ENCODE peak calls at places on chromosomes 6 and 20, in eight cellular contexts. C, Q, G, V, Y, D, K and P are unnamed samples.

GRCh38 chr6:3885262-3886036 is 36.3 kb downstream of the FAM50B start:
- DNase-seq in Y (no peak), C (peak; percentile 33), G (no peak), V (no peak), K (peak; percentile 26), Q (no peak), D (no peak), P (no peak)

GRCh38 chr6:110456694-110457093 is 19.7 kb downstream of the SLC22A16 start:
- DNase-seq in G (no peak), C (no peak), V (no peak), Q (no peak), Y (no peak), K (peak; percentile 9), D (no peak), P (no peak)

GRCh38 chr6:14706378-14706929 is 539.4 kb upstream of the JARID2 start:
- DNase-seq in V (no peak), G (peak; percentile 98), K (peak; percentile 99), Y (peak; percentile 57), Q (peak; percentile 38), D (no peak), C (no peak), P (no peak)

GRCh38 chr6:157944983-157945931 is 36.4 kb upstream of the SYNJ2 start:
- DNase-seq in K (no peak), Y (no peak), C (no peak), G (no peak), D (no peak), V (no peak), Q (no peak), P (no peak)

GRCh38 chr6:27592481-27593199 is 119.7 kb upstream of the ZNF184 start:
- DNase-seq in Y (no peak), K (peak; percentile 86), G (peak; percentile 91), Q (peak; percentile 17), D (no peak), V (no peak), C (peak; percentile 40), P (peak; percentile 89)

GRCh38 chr6:11251553-11252358 is 19.3 kb upstream of the NEDD9 start:
- DNase-seq in Y (peak; percentile 56), G (peak; percentile 68), C (no peak), Q (peak; percentile 86), K (peak; percentile 69), V (no peak), D (peak; percentile 13), P (no peak)

GRCh38 chr6:131251593-131252204 is 116.4 kb downstream of the AKAP7 start:
- DNase-seq in G (no peak), Q (no peak), V (no peak), K (no peak), C (peak; percentile 23), D (no peak), Y (no peak), P (no peak)

GRCh38 chr20:47181056-47181862 is 175.2 kb downstream of the ZMYND8 start:
- DNase-seq in Y (no peak), Q (no peak), C (no peak), K (peak; percentile 83), D (no peak), G (peak; percentile 86), V (no peak), P (no peak)

GRCh38 chr6:142846883-142847287 is 98.1 kb downstream of the HIVEP2 start:
- DNase-seq in V (no peak), C (no peak), D (no peak), K (peak; percentile 96), Y (no peak), Q (no peak), G (peak; percentile 98), P (no peak)

GRCh38 chr6:127637830-127638229 is 60.9 kb downstream of the C6orf58 start:
- DNase-seq in Y (no peak), Q (no peak), G (no peak), C (no peak), K (no peak), V (no peak), D (no peak), P (no peak)

GRCh38 chr6:36928547-36928918 is 26.0 kb upstream of the PI16 start:
- DNase-seq in G (no peak), Y (no peak), K (no peak), D (no peak), V (no peak), Q (no peak), C (no peak), P (no peak)

GRCh38 chr6:4820704-4821276 is 44.6 kb downstream of the CDYL start:
- DNase-seq in G (peak; percentile 71), V (no peak), C (no peak), K (peak; percentile 68), Q (no peak), Y (no peak), D (no peak), P (no peak)

GRCh38 chr6:3368701-3369100 is 88.1 kb downstream of the SLC22A23 start:
- DNase-seq in D (no peak), Y (no peak), K (no peak), V (no peak), C (no peak), G (no peak), Q (no peak), P (no peak)

GRCh38 chr6:36493859-36494258 is 51.1 kb downstream of the KCTD20 start:
- DNase-seq in G (no peak), K (no peak), Q (no peak), Y (no peak), V (no peak), C (no peak), D (no peak), P (no peak)

GRCh38 chr20:64222851-64223525 is 32.6 kb upstream of the PCMTD2 start:
- DNase-seq in K (no peak), V (peak; percentile 39), Y (no peak), C (no peak), Q (no peak), G (no peak), D (no peak), P (no peak)

GRCh38 chr6:20800653-20801052 is 266.4 kb downstream of the CDKAL1 start:
- DNase-seq in K (no peak), V (no peak), Y (no peak), G (no peak), D (no peak), C (no peak), Q (no peak), P (no peak)

GRCh38 chr6:127949251-127949650 is 48.4 kb upstream of the THEMIS start:
- DNase-seq in C (no peak), D (no peak), V (no peak), Y (no peak), G (no peak), K (no peak), Q (no peak), P (no peak)

GRCh38 chr20:41307021-41307420 is 10.5 kb downstream of the ZHX3 start:
- DNase-seq in V (no peak), C (no peak), G (no peak), Q (no peak), K (no peak), Y (no peak), D (no peak), P (no peak)

GRCh38 chr20:58403272-58403671 is 14.2 kb downstream of the VAPB start:
- DNase-seq in Q (no peak), C (no peak), Y (no peak), K (no peak), V (no peak), G (no peak), D (no peak), P (no peak)

GRCh38 chr20:1330075-1330830 is 1.3 kb upstream of the SDCBP2 start:
- DNase-seq in Y (no peak), Q (peak; percentile 69), G (no peak), D (no peak), C (no peak), V (peak; percentile 86), K (no peak), P (peak; percentile 63)

GRCh38 chr6:123089223-123089622 is 93.2 kb downstream of the CLVS2 start:
- DNase-seq in G (no peak), K (no peak), V (no peak), D (no peak), Y (no peak), C (no peak), Q (no peak), P (no peak)

GRCh38 chr6:157519255-157520116 is 138.5 kb downstream of the ZDHHC14 start:
- DNase-seq in Y (no peak), C (no peak), K (no peak), D (no peak), V (no peak), Q (no peak), G (no peak), P (no peak)

GRCh38 chr6:31575952-31576684 is 753 bp downstream of the TNF start:
- DNase-seq in Q (no peak), C (no peak), K (no peak), Y (no peak), D (no peak), G (no peak), V (no peak), P (no peak)

GRCh38 chr6:29956518-29956917 is 14.2 kb downstream of the HLA-A start:
- DNase-seq in D (no peak), Q (no peak), G (no peak), C (no peak), V (no peak), Y (no peak), K (no peak), P (no peak)

GRCh38 chr6:170026272-170027110 is 264.4 kb downstream of the DLL1 start:
- DNase-seq in D (no peak), V (peak; percentile 94), Q (no peak), C (no peak), G (no peak), Y (no peak), K (no peak), P (no peak)

GRCh38 chr20:38674178-38675133 is 49.8 kb upstream of the SLC32A1 start:
- DNase-seq in K (peak; percentile 63), Q (peak; percentile 84), D (peak; percentile 76), G (peak; percentile 30), C (peak; percentile 87), Y (peak; percentile 75), V (peak; percentile 35), P (no peak)

GRCh38 chr6:169212436-169212835 is 41.2 kb downstream of the THBS2 start:
- DNase-seq in D (no peak), K (no peak), Q (no peak), C (no peak), G (no peak), Y (no peak), V (no peak), P (no peak)

GRCh38 chr20:17889226-17889625 is 79.4 kb downstream of the SNX5 start:
- DNase-seq in G (peak; percentile 53), C (no peak), V (no peak), Y (no peak), K (peak; percentile 51), D (no peak), Q (no peak), P (no peak)

GRCh38 chr6:25089442-25089841 is 153.7 kb upstream of the RIPOR2 start:
- DNase-seq in C (no peak), K (peak; percentile 26), V (no peak), Q (no peak), Y (no peak), G (no peak), D (no peak), P (no peak)

GRCh38 chr6:5671162-5671561 is 335.6 kb downstream of the NRN1 start:
- DNase-seq in Y (peak; percentile 11), K (peak; percentile 15), G (peak; percentile 25), Q (peak; percentile 58), C (no peak), D (no peak), V (no peak), P (no peak)

GRCh38 chr20:6709865-6710595 is 57.5 kb upstream of the BMP2 start:
- DNase-seq in V (no peak), Y (no peak), C (no peak), D (no peak), G (no peak), Q (no peak), K (no peak), P (no peak)

GRCh38 chr6:28988536-28989415 is 16.3 kb downstream of the ZNF311 start:
- DNase-seq in V (peak; percentile 70), Q (peak; percentile 13), C (peak; percentile 74), Y (no peak), D (no peak), K (peak; percentile 56), G (peak; percentile 16), P (no peak)

GRCh38 chr6:13412639-13413465 is 74.5 kb downstream of the GFOD1 start:
- DNase-seq in Y (no peak), V (no peak), G (no peak), Q (no peak), D (no peak), K (no peak), C (no peak), P (no peak)

GRCh38 chr6:15023448-15023847 is 222.4 kb upstream of the JARID2 start:
- DNase-seq in K (no peak), Q (no peak), G (no peak), V (no peak), D (no peak), Y (no peak), C (no peak), P (peak; percentile 94)